ENCODE peak calls at places on chromosomes 2 and 18, in seven cellular contexts. V is stimulated activated CD4-positive, alpha-beta T cell treated with anti-CD3 and anti-CD28 coated beads, Interleukin-2, amount 100 ng/mL, for 24 hours; F is PC-9; B is RWPE1; D is Peyer's patch; L is T follicular helper cell; X is amniotic stem cell. U is an unnamed sample.
A peak's percentile ranks its signal among the peaks of the same experiment; 100 is the strongest.

GRCh38 chr18:79470547-79470946 is 74.8 kb downstream of the NFATC1 start:
- DNase-seq in V (no peak), L (no peak), X (no peak), F (no peak), D (no peak), B (no peak), U (no peak)

GRCh38 chr2:216492951-216493685 is 5.5 kb upstream of the RPL37A start:
- DNase-seq in F (no peak), B (peak; percentile 62), X (peak; percentile 61), V (no peak), D (no peak), L (no peak), U (no peak)

GRCh38 chr18:23200751-23201150 is 65.5 kb downstream of the CABLES1 start:
- DNase-seq in D (no peak), F (no peak), X (no peak), L (no peak), B (no peak), V (no peak), U (no peak)

GRCh38 chr2:136247204-136247990 is 129.4 kb upstream of the CXCR4 start:
- DNase-seq in L (no peak), D (no peak), V (no peak), B (no peak), F (no peak), X (no peak), U (no peak)

GRCh38 chr2:98164256-98164655 is 77.3 kb downstream of the VWA3B start:
- DNase-seq in L (no peak), F (no peak), B (no peak), D (no peak), V (no peak), X (no peak), U (no peak)

GRCh38 chr2:75710220-75710576 is 517 bp downstream of the GCFC2 start:
- DNase-seq in L (no peak), V (no peak), D (no peak), F (no peak), B (no peak), X (no peak), U (no peak)

GRCh38 chr2:201983174-201983573 is 50.5 kb upstream of the FZD7 start:
- DNase-seq in V (no peak), L (no peak), B (no peak), D (no peak), X (no peak), F (no peak), U (no peak)

GRCh38 chr2:165401285-165401852 is 68.1 kb upstream of the CSRNP3 start:
- DNase-seq in B (peak; percentile 20), V (no peak), D (no peak), X (peak; percentile 85), L (no peak), F (no peak), U (no peak)

GRCh38 chr2:1794821-1795220 is 50.5 kb upstream of the PXDN start:
- DNase-seq in X (no peak), V (no peak), F (no peak), D (no peak), B (no peak), L (no peak), U (no peak)

GRCh38 chr2:134011936-134012586 is 241.8 kb upstream of the MGAT5 start:
- DNase-seq in V (no peak), F (no peak), L (no peak), X (no peak), B (no peak), D (no peak), U (no peak)